ENCODE peak calls at places on chromosome 12, in six cellular contexts. V, P, E, H, R and L are unnamed samples.

GRCh38 chr12:124646385-124647230 is 79.2 kb upstream of the NCOR2 start:
- DNase-seq in E (no peak), H (no peak), V (no peak), P (no peak), R (no peak), L (peak; percentile 35)

GRCh38 chr12:83471341-83471740 is 784.6 kb downstream of the TMTC2 start:
- DNase-seq in V (no peak), R (no peak), E (no peak), H (no peak), P (no peak), L (no peak)

GRCh38 chr12:124457287-124458219 is 109.9 kb downstream of the NCOR2 start:
- DNase-seq in P (peak; percentile 79), R (peak; percentile 69), H (no peak), E (no peak), V (peak; percentile 44), L (peak; percentile 83)

GRCh38 chr12:65953621-65954020 is 129.3 kb downstream of the HMGA2 start:
- DNase-seq in V (peak; percentile 88), H (no peak), R (no peak), E (no peak), P (no peak), L (no peak)

GRCh38 chr12:73629893-73630872 is 907.5 kb upstream of the ATXN7L3B start:
- DNase-seq in P (no peak), H (no peak), V (no peak), E (no peak), R (no peak), L (no peak)

GRCh38 chr12:67394600-67394999 is 125.4 kb downstream of the CAND1 start:
- DNase-seq in V (peak; percentile 57), H (peak; percentile 45), E (no peak), P (peak; percentile 26), R (peak; percentile 65), L (peak; percentile 80)

GRCh38 chr12:45866299-45866698 is 124.1 kb downstream of the SCAF11 start:
- DNase-seq in R (no peak), V (no peak), E (no peak), P (no peak), H (no peak), L (no peak)

GRCh38 chr12:67716817-67717216 is 68.3 kb downstream of the DYRK2 start:
- DNase-seq in E (no peak), V (peak; percentile 52), P (no peak), H (no peak), R (peak; percentile 66), L (no peak)

GRCh38 chr12:118356809-118357326 is 15.8 kb downstream of the TAOK3 start:
- DNase-seq in E (no peak), V (peak; percentile 92), H (no peak), P (no peak), R (peak; percentile 80), L (no peak)

GRCh38 chr12:130870442-130871285 is 1.2 kb upstream of the RAN start:
- DNase-seq in P (peak; percentile 45), V (peak; percentile 83), E (peak; percentile 28), R (peak; percentile 98), H (peak; percentile 86), L (peak; percentile 42)

GRCh38 chr12:47762850-47763440 is 4.3 kb upstream of the RAPGEF3 start:
- DNase-seq in P (no peak), R (peak; percentile 49), E (no peak), H (no peak), V (no peak), L (no peak)

GRCh38 chr12:123938679-123939480 is 33.8 kb downstream of the CCDC92 start:
- DNase-seq in P (no peak), R (no peak), H (peak; percentile 51), V (no peak), E (peak; percentile 35), L (no peak)

GRCh38 chr12:132173135-132174014 is 29.1 kb downstream of the NOC4L start:
- DNase-seq in E (no peak), P (peak; percentile 9), H (no peak), R (no peak), V (no peak), L (peak; percentile 11)

GRCh38 chr12:78062781-78063180 is 232.1 kb downstream of the NAV3 start:
- DNase-seq in H (no peak), P (peak; percentile 48), R (peak; percentile 85), V (peak; percentile 83), E (no peak), L (peak; percentile 54)

DNA sequence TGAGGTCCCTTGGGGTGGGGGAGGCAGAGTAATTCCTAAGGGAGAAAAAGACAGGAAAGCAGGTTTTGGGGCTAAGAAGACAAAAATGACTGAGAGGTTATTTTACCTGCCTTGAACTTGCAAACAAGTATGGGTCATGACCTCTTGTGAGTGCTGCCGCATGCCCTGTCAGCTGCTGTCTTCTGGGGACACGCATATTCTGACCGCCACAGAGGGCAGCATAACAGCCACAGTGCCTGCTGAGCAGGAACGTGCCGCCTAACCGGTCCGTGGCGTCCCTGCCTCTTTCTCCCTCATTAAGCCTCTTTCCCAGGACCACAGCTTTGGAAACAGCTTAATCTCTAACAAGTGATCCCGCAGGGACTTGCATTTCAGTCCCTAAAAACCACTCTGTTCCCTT is 51.3 kb upstream of the KCNA1 start:
- DNase-seq in H (peak; percentile 86), P (no peak), V (no peak), E (peak; percentile 49), R (no peak), L (peak; percentile 20)
- TF ChIP-seq CTCF in H (peak; percentile 49), P (no peak), V (no peak), E (no peak), R (peak; percentile 1), L (peak; percentile 33)

DNA sequence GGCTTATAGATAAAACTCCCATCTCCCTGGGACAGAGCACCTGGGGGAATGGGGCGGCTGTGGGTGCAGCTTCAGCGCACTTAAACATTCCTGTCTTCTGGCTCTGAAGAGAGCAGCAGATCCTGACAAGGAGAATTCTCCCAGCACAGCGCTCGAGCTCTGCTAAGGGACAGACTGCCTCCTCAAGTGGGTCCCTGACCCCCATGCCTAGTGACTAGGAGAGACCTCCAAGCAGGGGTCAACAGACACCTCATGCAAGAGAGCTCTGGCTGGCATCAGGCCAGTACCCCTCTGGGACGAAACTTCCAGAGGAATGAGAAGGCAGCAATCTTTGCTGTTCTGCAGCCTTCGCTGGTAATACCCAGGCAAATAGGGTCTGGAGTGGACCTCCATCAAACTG is 28.1 kb upstream of the CD163L1 start:
- DNase-seq in R (no peak), E (no peak), H (no peak), P (no peak), V (no peak), L (no peak)
- TF ChIP-seq CTCF in R (no peak), E (no peak), H (no peak), P (no peak), V (no peak), L (no peak)

DNA sequence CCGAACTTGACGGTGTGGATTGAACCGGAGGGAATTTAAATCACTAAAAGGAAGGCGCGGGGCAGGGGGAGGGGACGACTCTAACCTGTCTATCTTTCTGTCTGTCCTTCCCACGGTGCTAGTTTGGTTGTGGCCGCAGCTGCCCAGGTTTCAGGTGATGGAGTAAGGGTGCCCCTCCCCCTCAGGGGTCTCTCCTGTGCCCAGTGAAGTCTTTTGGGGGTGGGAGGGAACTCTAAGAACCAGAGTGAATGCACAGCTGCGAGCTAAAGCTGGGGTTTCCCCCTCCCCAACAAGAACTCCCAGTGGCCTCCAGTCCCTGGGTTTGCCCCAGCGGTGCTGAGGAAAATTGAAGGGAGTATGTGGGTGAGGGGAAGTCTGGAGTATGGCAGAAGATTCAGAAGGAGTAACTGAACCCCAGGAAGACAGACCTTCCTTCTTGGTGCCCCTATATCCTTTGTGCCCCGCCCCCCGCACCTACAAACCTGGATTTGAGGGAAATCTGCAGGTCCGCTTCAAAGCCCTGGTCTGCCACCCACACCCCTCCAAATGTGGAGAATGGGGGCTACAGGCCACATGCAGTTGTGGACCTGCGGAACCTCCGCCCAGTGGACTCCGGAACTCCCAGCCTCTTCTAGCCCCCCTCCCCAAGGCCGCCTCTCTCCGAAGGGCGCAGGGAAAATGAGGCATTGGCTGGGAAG is 3.6 kb upstream of the HOXC9 start:
- DNase-seq in E (peak; percentile 32), H (no peak), V (no peak), R (no peak), P (no peak), L (no peak)
- TF ChIP-seq CTCF in E (no peak), H (no peak), V (no peak), R (no peak), P (no peak), L (no peak)

DNA sequence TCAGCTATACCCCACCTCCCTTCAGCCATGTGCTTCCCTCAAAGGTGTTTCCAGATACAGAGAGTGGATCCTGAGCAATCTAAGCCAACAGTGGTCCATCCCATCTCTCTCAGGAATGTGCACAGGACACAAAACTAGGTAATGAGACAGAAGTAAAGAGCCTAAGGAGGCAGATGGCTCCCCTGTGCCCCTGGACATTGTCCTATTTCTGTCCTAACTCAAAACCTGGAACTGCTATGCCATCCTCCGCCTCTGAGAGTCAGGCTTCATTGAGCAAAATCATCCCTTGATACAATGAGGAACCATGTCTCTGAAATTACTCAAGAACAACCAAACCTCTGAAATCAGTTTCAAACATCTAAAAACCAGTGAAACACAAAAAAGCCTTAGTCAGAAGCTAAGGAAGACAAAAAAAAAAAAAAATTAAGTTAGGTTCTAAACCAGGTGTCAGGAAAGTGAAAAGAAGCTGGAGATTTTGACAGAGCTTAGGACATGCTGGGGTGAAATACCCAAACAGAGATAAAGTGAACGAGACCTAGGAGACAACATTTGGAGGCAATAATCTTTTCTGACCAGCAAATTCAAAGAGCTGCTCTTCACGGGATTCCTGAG is 200.3 kb upstream of the PLEKHG7 start:
- DNase-seq in H (no peak), E (no peak), P (no peak), R (peak; percentile 8), V (no peak), L (no peak)
- TF ChIP-seq CTCF in H (no peak), E (no peak), P (no peak), R (peak; percentile 16), V (no peak), L (no peak)

GRCh38 chr12:10614056-10614370 is 604 bp upstream of the MAGOHB start:
- DNase-seq in H (peak; percentile 19), E (no peak), R (no peak), P (no peak), V (no peak), L (no peak)

GRCh38 chr12:10613334-10614055 is at the start of gene MAGOHB:
- DNase-seq in E (peak; percentile 100), V (peak; percentile 96), P (peak; percentile 97), H (peak; percentile 96), R (peak; percentile 97), L (peak; percentile 96)

GRCh38 chr12:10612954-10613333 is 465 bp downstream of the MAGOHB start:
- DNase-seq in V (no peak), P (no peak), H (peak; percentile 38), R (peak; percentile 7), E (no peak), L (no peak)

GRCh38 chr12:10617868-10618267 is 4.5 kb upstream of the MAGOHB start:
- DNase-seq in H (no peak), V (peak; percentile 10), R (no peak), E (no peak), P (no peak), L (no peak)

GRCh38 chr12:10615532-10615931 is 2.1 kb upstream of the MAGOHB start:
- DNase-seq in E (no peak), R (no peak), H (no peak), V (no peak), P (no peak), L (no peak)
- TF ChIP-seq CTCF in E (no peak), R (no peak), H (no peak), V (no peak), P (no peak), L (no peak)